ENCODE peak calls at places on chromosomes 5 and 9, in seven cellular contexts. One of them, this sample, is unnamed.

GRCh38 chr9:95910770-95911340 is 35.4 kb downstream of the ERCC6L2 start:
- DNase-seq in OCI-LY7: no peak
- DNase-seq in GM12865: no peak
- DNase-seq in HFF-Myc: no peak
- DNase-seq in B cell: no peak
- DNase-seq in activated CD8-positive, alpha-beta T cell treated with anti-CD3 and anti-CD28 coated beads for 36 hours: no peak
- DNase-seq in A549: no peak
- DNase-seq in this sample: no peak

GRCh38 chr5:17039170-17039569 is 103.1 kb upstream of the MYO10 start:
- DNase-seq in activated CD8-positive, alpha-beta T cell treated with anti-CD3 and anti-CD28 coated beads for 36 hours: no peak
- DNase-seq in A549: no peak
- DNase-seq in HFF-Myc: no peak
- DNase-seq in GM12865: no peak
- DNase-seq in B cell: no peak
- DNase-seq in OCI-LY7: no peak
- DNase-seq in this sample: no peak

GRCh38 chr5:139461698-139462097 is 845 bp downstream of the ECSCR start:
- DNase-seq in HFF-Myc: no peak
- DNase-seq in B cell: no peak
- DNase-seq in OCI-LY7: no peak
- DNase-seq in activated CD8-positive, alpha-beta T cell treated with anti-CD3 and anti-CD28 coated beads for 36 hours: no peak
- DNase-seq in A549: no peak
- DNase-seq in GM12865: no peak
- DNase-seq in this sample: no peak

GRCh38 chr5:157665467-157666085 is 5.8 kb upstream of the C5orf52 start:
- DNase-seq in B cell: no peak
- DNase-seq in GM12865: no peak
- DNase-seq in HFF-Myc: no peak
- DNase-seq in activated CD8-positive, alpha-beta T cell treated with anti-CD3 and anti-CD28 coated beads for 36 hours: no peak
- DNase-seq in A549: peak
- DNase-seq in OCI-LY7: no peak
- DNase-seq in this sample: peak

GRCh38 chr5:68746220-68747076 is 347.4 kb upstream of the SLC30A5 start:
- DNase-seq in activated CD8-positive, alpha-beta T cell treated with anti-CD3 and anti-CD28 coated beads for 36 hours: no peak
- DNase-seq in A549: no peak
- DNase-seq in HFF-Myc: no peak
- DNase-seq in B cell: no peak
- DNase-seq in GM12865: no peak
- DNase-seq in OCI-LY7: no peak
- DNase-seq in this sample: no peak

GRCh38 chr9:127875306-127875966 is 2.0 kb downstream of the AK1 start:
- DNase-seq in OCI-LY7: no peak
- DNase-seq in activated CD8-positive, alpha-beta T cell treated with anti-CD3 and anti-CD28 coated beads for 36 hours: no peak
- DNase-seq in B cell: no peak
- DNase-seq in HFF-Myc: no peak
- DNase-seq in A549: no peak
- DNase-seq in GM12865: no peak
- DNase-seq in this sample: no peak

GRCh38 chr5:147743686-147744332 is 38.7 kb downstream of the JAKMIP2 start:
- DNase-seq in B cell: no peak
- DNase-seq in HFF-Myc: no peak
- DNase-seq in GM12865: no peak
- DNase-seq in A549: no peak
- DNase-seq in OCI-LY7: no peak
- DNase-seq in activated CD8-positive, alpha-beta T cell treated with anti-CD3 and anti-CD28 coated beads for 36 hours: no peak
- DNase-seq in this sample: no peak

GRCh38 chr5:67985686-67986387 is 229.7 kb upstream of the PIK3R1 start:
- DNase-seq in GM12865: no peak
- DNase-seq in A549: no peak
- DNase-seq in activated CD8-positive, alpha-beta T cell treated with anti-CD3 and anti-CD28 coated beads for 36 hours: no peak
- DNase-seq in HFF-Myc: no peak
- DNase-seq in B cell: no peak
- DNase-seq in OCI-LY7: no peak
- DNase-seq in this sample: no peak

GRCh38 chr9:79542735-79543504 is 28.8 kb upstream of the TLE4 start:
- DNase-seq in activated CD8-positive, alpha-beta T cell treated with anti-CD3 and anti-CD28 coated beads for 36 hours: no peak
- DNase-seq in HFF-Myc: no peak
- DNase-seq in A549: no peak
- DNase-seq in OCI-LY7: no peak
- DNase-seq in GM12865: no peak
- DNase-seq in B cell: no peak
- DNase-seq in this sample: no peak

GRCh38 chr9:127493592-127494303 is 42.4 kb downstream of the LRSAM1 start:
- DNase-seq in B cell: no peak
- DNase-seq in A549: no peak
- DNase-seq in GM12865: no peak
- DNase-seq in OCI-LY7: no peak
- DNase-seq in activated CD8-positive, alpha-beta T cell treated with anti-CD3 and anti-CD28 coated beads for 36 hours: no peak
- DNase-seq in HFF-Myc: no peak
- DNase-seq in this sample: no peak

GRCh38 chr9:109918359-109919163 is 138.6 kb downstream of the PALM2AKAP2 start:
- DNase-seq in activated CD8-positive, alpha-beta T cell treated with anti-CD3 and anti-CD28 coated beads for 36 hours: peak
- DNase-seq in HFF-Myc: no peak
- DNase-seq in OCI-LY7: peak
- DNase-seq in B cell: peak
- DNase-seq in A549: no peak
- DNase-seq in GM12865: peak
- DNase-seq in this sample: no peak

GRCh38 chr5:128228506-128228905 is 144.9 kb downstream of the SLC12A2 start:
- DNase-seq in B cell: no peak
- DNase-seq in HFF-Myc: peak
- DNase-seq in A549: no peak
- DNase-seq in OCI-LY7: no peak
- DNase-seq in activated CD8-positive, alpha-beta T cell treated with anti-CD3 and anti-CD28 coated beads for 36 hours: no peak
- DNase-seq in GM12865: no peak
- DNase-seq in this sample: no peak

GRCh38 chr9:123073991-123074422 is 40.5 kb downstream of the GPR21 start:
- DNase-seq in activated CD8-positive, alpha-beta T cell treated with anti-CD3 and anti-CD28 coated beads for 36 hours: no peak
- DNase-seq in GM12865: no peak
- DNase-seq in HFF-Myc: peak
- DNase-seq in A549: no peak
- DNase-seq in B cell: no peak
- DNase-seq in OCI-LY7: no peak
- DNase-seq in this sample: no peak

GRCh38 chr9:76667521-76667957 is 96.7 kb upstream of the PCA3 start:
- DNase-seq in B cell: no peak
- DNase-seq in activated CD8-positive, alpha-beta T cell treated with anti-CD3 and anti-CD28 coated beads for 36 hours: no peak
- DNase-seq in HFF-Myc: no peak
- DNase-seq in OCI-LY7: no peak
- DNase-seq in A549: no peak
- DNase-seq in GM12865: no peak
- DNase-seq in this sample: no peak

GRCh38 chr5:74199436-74200210 is 440.9 kb downstream of the ENC1 start:
- DNase-seq in activated CD8-positive, alpha-beta T cell treated with anti-CD3 and anti-CD28 coated beads for 36 hours: no peak
- DNase-seq in OCI-LY7: no peak
- DNase-seq in A549: no peak
- DNase-seq in HFF-Myc: no peak
- DNase-seq in GM12865: no peak
- DNase-seq in B cell: no peak
- DNase-seq in this sample: no peak

GRCh38 chr9:70081120-70081495 is 37.5 kb downstream of the MAMDC2 start:
- DNase-seq in activated CD8-positive, alpha-beta T cell treated with anti-CD3 and anti-CD28 coated beads for 36 hours: no peak
- DNase-seq in OCI-LY7: no peak
- DNase-seq in B cell: no peak
- DNase-seq in A549: no peak
- DNase-seq in HFF-Myc: peak
- DNase-seq in GM12865: no peak
- DNase-seq in this sample: no peak

GRCh38 chr9:13587581-13587980 is 308.1 kb upstream of the MPDZ start:
- DNase-seq in B cell: no peak
- DNase-seq in activated CD8-positive, alpha-beta T cell treated with anti-CD3 and anti-CD28 coated beads for 36 hours: no peak
- DNase-seq in A549: no peak
- DNase-seq in OCI-LY7: no peak
- DNase-seq in GM12865: no peak
- DNase-seq in HFF-Myc: no peak
- DNase-seq in this sample: no peak

GRCh38 chr5:4879693-4880303 is 260.3 kb upstream of the ADAMTS16 start:
- DNase-seq in HFF-Myc: peak
- DNase-seq in B cell: no peak
- DNase-seq in OCI-LY7: peak
- DNase-seq in GM12865: peak
- DNase-seq in activated CD8-positive, alpha-beta T cell treated with anti-CD3 and anti-CD28 coated beads for 36 hours: peak
- DNase-seq in A549: peak
- DNase-seq in this sample: peak

GRCh38 chr5:78763659-78764189 is 115.2 kb upstream of the LHFPL2 start:
- DNase-seq in A549: no peak
- DNase-seq in B cell: no peak
- DNase-seq in activated CD8-positive, alpha-beta T cell treated with anti-CD3 and anti-CD28 coated beads for 36 hours: no peak
- DNase-seq in OCI-LY7: no peak
- DNase-seq in HFF-Myc: no peak
- DNase-seq in GM12865: peak
- DNase-seq in this sample: no peak

GRCh38 chr9:128102861-128103588 is 24.5 kb downstream of the PTGES2 start:
- DNase-seq in OCI-LY7: no peak
- DNase-seq in activated CD8-positive, alpha-beta T cell treated with anti-CD3 and anti-CD28 coated beads for 36 hours: no peak
- DNase-seq in A549: no peak
- DNase-seq in B cell: no peak
- DNase-seq in HFF-Myc: no peak
- DNase-seq in GM12865: no peak
- DNase-seq in this sample: no peak

DNA sequence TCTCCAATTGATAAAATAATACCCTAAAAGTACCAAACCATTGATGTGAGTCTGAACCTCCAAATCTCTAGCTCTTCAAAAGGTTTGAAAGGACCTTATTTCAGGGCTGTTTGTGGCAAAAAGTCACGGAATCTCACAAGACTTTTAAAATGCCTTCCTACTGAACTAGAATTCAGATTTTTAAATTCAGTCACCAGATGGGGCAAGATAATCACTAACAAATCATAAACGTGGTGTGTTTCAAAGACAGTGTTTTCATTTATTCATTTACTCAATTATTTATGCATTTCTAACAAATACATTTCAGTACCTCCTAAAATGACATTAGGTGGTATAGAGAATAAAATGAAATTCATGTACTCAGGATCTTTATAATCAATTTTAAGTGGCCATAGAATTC is 68.2 kb upstream of the SMC2 start:
- DNase-seq in B cell: no peak
- DNase-seq in HFF-Myc: no peak
- DNase-seq in A549: no peak
- DNase-seq in GM12865: no peak
- DNase-seq in activated CD8-positive, alpha-beta T cell treated with anti-CD3 and anti-CD28 coated beads for 36 hours: no peak
- DNase-seq in OCI-LY7: no peak
- DNase-seq in this sample: no peak
- TF ChIP-seq CTCF in B cell: no peak
- TF ChIP-seq CTCF in HFF-Myc: no peak
- TF ChIP-seq CTCF in A549: no peak
- TF ChIP-seq CTCF in GM12865: no peak
- TF ChIP-seq CTCF in activated CD8-positive, alpha-beta T cell treated with anti-CD3 and anti-CD28 coated beads for 36 hours: no peak
- TF ChIP-seq CTCF in OCI-LY7: peak
- TF ChIP-seq CTCF in this sample: no peak

DNA sequence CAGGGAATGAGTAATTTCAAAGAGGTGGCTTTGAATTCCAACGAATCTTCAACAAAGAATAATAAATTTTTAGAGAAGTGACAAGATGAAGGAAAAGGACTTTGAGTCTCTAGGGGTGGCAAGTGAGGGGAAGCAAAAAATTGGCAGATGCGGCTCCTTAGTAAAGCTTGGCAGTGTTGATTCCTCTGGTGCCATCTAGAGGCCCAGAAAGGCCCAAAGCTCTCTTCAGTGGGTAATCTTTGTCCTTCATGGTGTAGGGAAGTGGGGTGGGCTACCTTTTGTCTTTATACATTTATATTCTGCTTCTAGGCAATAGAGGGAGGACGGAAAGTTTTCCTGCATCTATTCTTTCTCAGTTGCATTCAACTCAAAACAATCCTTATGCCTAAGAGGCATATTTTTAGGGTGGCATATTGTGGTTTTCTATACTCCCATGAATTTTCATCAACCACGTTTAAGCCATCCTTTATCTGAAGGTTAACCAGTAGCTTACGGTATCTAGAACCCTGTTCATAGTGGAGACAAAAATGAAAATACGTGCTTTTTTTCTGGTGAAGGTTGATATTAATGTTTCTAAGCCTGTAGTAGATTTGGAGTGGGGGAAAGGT is 17.5 kb upstream of the ROPN1L start:
- DNase-seq in B cell: no peak
- DNase-seq in HFF-Myc: no peak
- DNase-seq in A549: peak
- DNase-seq in activated CD8-positive, alpha-beta T cell treated with anti-CD3 and anti-CD28 coated beads for 36 hours: peak
- DNase-seq in OCI-LY7: peak
- DNase-seq in GM12865: peak
- DNase-seq in this sample: peak
- TF ChIP-seq CTCF in B cell: peak
- TF ChIP-seq CTCF in HFF-Myc: peak
- TF ChIP-seq CTCF in A549: peak
- TF ChIP-seq CTCF in activated CD8-positive, alpha-beta T cell treated with anti-CD3 and anti-CD28 coated beads for 36 hours: no peak
- TF ChIP-seq CTCF in OCI-LY7: peak
- TF ChIP-seq CTCF in GM12865: peak
- TF ChIP-seq CTCF in this sample: no peak

GRCh38 chr9:134437417-134438203 is 111.4 kb downstream of the RXRA start:
- DNase-seq in activated CD8-positive, alpha-beta T cell treated with anti-CD3 and anti-CD28 coated beads for 36 hours: no peak
- DNase-seq in A549: no peak
- DNase-seq in OCI-LY7: no peak
- DNase-seq in B cell: no peak
- DNase-seq in HFF-Myc: no peak
- DNase-seq in GM12865: no peak
- DNase-seq in this sample: no peak

GRCh38 chr9:134439368-134439784 is 113.1 kb downstream of the RXRA start:
- DNase-seq in GM12865: no peak
- DNase-seq in OCI-LY7: no peak
- DNase-seq in B cell: no peak
- DNase-seq in HFF-Myc: no peak
- DNase-seq in A549: no peak
- DNase-seq in activated CD8-positive, alpha-beta T cell treated with anti-CD3 and anti-CD28 coated beads for 36 hours: no peak
- DNase-seq in this sample: no peak

GRCh38 chr9:134436926-134437325 is 110.7 kb downstream of the RXRA start:
- DNase-seq in HFF-Myc: no peak
- DNase-seq in B cell: no peak
- DNase-seq in GM12865: no peak
- DNase-seq in A549: no peak
- DNase-seq in OCI-LY7: no peak
- DNase-seq in activated CD8-positive, alpha-beta T cell treated with anti-CD3 and anti-CD28 coated beads for 36 hours: no peak
- DNase-seq in this sample: no peak

GRCh38 chr9:134436356-134436717 is 110.1 kb downstream of the RXRA start:
- DNase-seq in activated CD8-positive, alpha-beta T cell treated with anti-CD3 and anti-CD28 coated beads for 36 hours: no peak
- DNase-seq in GM12865: no peak
- DNase-seq in B cell: no peak
- DNase-seq in HFF-Myc: no peak
- DNase-seq in A549: no peak
- DNase-seq in OCI-LY7: no peak
- DNase-seq in this sample: no peak

GRCh38 chr9:134438204-134438788 is 112.0 kb downstream of the RXRA start:
- DNase-seq in HFF-Myc: no peak
- DNase-seq in B cell: no peak
- DNase-seq in activated CD8-positive, alpha-beta T cell treated with anti-CD3 and anti-CD28 coated beads for 36 hours: no peak
- DNase-seq in OCI-LY7: peak
- DNase-seq in GM12865: peak
- DNase-seq in A549: no peak
- DNase-seq in this sample: no peak
- TF ChIP-seq CTCF in HFF-Myc: no peak
- TF ChIP-seq CTCF in B cell: no peak
- TF ChIP-seq CTCF in activated CD8-positive, alpha-beta T cell treated with anti-CD3 and anti-CD28 coated beads for 36 hours: no peak
- TF ChIP-seq CTCF in OCI-LY7: peak
- TF ChIP-seq CTCF in GM12865: peak
- TF ChIP-seq CTCF in A549: no peak
- TF ChIP-seq CTCF in this sample: no peak

DNA sequence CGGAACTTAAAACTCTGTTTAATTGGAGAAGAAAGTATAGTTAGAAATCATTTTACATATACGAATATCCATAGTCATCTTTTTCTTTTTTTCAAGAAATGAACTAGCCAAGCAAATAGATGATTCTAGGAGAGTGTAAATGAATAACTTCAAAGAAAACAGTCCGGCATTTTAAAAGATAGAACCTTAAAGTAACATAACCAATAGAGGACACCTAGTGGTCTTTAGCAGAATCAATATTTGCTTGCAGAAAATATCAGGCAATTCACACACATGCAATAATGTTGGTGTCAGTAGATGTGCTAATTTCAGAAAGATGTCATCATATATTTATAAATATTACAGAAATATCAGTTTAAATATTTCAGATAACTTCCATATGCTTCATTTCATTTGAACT is 57.1 kb downstream of the HCN1 start:
- DNase-seq in GM12865: no peak
- DNase-seq in A549: no peak
- DNase-seq in activated CD8-positive, alpha-beta T cell treated with anti-CD3 and anti-CD28 coated beads for 36 hours: no peak
- DNase-seq in OCI-LY7: no peak
- DNase-seq in B cell: no peak
- DNase-seq in HFF-Myc: no peak
- DNase-seq in this sample: no peak
- TF ChIP-seq CTCF in GM12865: no peak
- TF ChIP-seq CTCF in A549: no peak
- TF ChIP-seq CTCF in activated CD8-positive, alpha-beta T cell treated with anti-CD3 and anti-CD28 coated beads for 36 hours: no peak
- TF ChIP-seq CTCF in OCI-LY7: peak
- TF ChIP-seq CTCF in B cell: no peak
- TF ChIP-seq CTCF in HFF-Myc: no peak
- TF ChIP-seq CTCF in this sample: no peak

This sample was measured in Calu3.